ENCODE peak calls at places on chromosomes 11 and 22, in five cellular contexts. H is dorsolateral prefrontal cortex; N is esophagus squamous epithelium; C is CD8-positive, alpha-beta T cell; U is H7. M is an unnamed sample.

GRCh38 chr11:132549001-132549400 is 983.3 kb downstream of the OPCML start:
- DNase-seq in H (no peak), C (no peak), U (no peak), N (no peak), M (no peak)

GRCh38 chr11:232783-233565 is 3.2 kb downstream of the SIRT3 start:
- DNase-seq in U (peak; percentile 17), N (no peak), H (no peak), C (no peak), M (no peak)

GRCh38 chr11:14248577-14248976 is 110.4 kb downstream of the RRAS2 start:
- DNase-seq in H (peak; percentile 63), N (no peak), C (no peak), U (peak; percentile 63), M (no peak)

GRCh38 chr11:104541706-104542105 is 356.6 kb downstream of the CASP12 start:
- DNase-seq in C (no peak), N (no peak), H (no peak), U (no peak), M (no peak)

GRCh38 chr22:25360891-25361645 is 141.6 kb downstream of the CRYBB2 start:
- DNase-seq in H (no peak), U (no peak), N (no peak), C (no peak), M (no peak)

GRCh38 chr11:10302294-10302743 is 2.6 kb upstream of the ADM start:
- DNase-seq in C (no peak), H (no peak), U (peak; percentile 43), N (no peak), M (no peak)

GRCh38 chr11:86726118-86726748 is 53.8 kb upstream of the ME3 start:
- DNase-seq in N (no peak), H (no peak), C (no peak), U (no peak), M (no peak)

GRCh38 chr11:117071344-117071787 is 26.9 kb downstream of the SIK3 start:
- DNase-seq in H (peak; percentile 64), N (no peak), C (no peak), U (no peak), M (peak; percentile 42)

GRCh38 chr22:21650823-21651520 is 8.9 kb downstream of the SDF2L1 start:
- DNase-seq in N (no peak), C (no peak), H (no peak), U (no peak), M (no peak)

GRCh38 chr11:67648140-67648795 is 2.3 kb downstream of the ACY3 start:
- DNase-seq in N (no peak), C (peak; percentile 37), H (no peak), U (peak; percentile 93), M (no peak)

GRCh38 chr22:32660292-32660691 is 141.2 kb upstream of the TIMP3 start:
- DNase-seq in U (peak; percentile 89), N (no peak), C (peak; percentile 34), H (peak; percentile 35), M (peak; percentile 86)

GRCh38 chr11:135037828-135038227 is 625.8 kb upstream of the B3GAT1 start:
- DNase-seq in C (no peak), H (no peak), N (no peak), U (peak; percentile 37), M (no peak)

DNA sequence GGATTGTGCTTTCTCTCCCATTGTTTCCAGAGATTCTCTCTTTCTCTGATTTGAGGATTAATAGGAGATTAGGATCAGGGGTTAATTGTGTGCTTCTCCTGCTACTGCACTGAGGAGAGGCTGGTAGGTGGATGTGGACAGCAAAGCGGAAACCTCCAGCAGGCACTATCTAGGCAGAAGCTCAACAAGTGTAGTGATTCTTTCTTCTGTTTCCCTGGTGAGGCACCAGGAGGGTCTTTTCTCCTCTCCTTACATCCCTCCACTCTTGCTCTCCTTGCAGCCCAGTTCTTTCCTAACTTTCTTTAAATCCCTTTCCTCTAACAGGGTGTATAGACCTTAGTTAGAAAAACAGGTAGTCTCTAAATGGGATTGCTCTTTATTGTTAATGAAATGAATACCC is 1.9 kb upstream of the ZBTB16 start:
- DNase-seq in C (no peak), U (no peak), N (no peak), H (no peak), M (no peak)
- H3K4me3 ChIP-seq in C (no peak overlapping the region), U (no peak overlapping the region), N (no peak overlapping the region), H (no peak overlapping the region), M (no peak overlapping the region)

GRCh38 chr22:31276426-31277167 is 15.7 kb downstream of the PIK3IP1 start:
- DNase-seq in C (no peak), H (no peak), N (no peak), U (no peak), M (no peak)

GRCh38 chr22:31279821-31280496 is 12.3 kb downstream of the PIK3IP1 start:
- DNase-seq in N (no peak), C (no peak), U (no peak), H (no peak), M (no peak)

GRCh38 chr22:31278643-31279326 is 13.5 kb downstream of the PIK3IP1 start:
- DNase-seq in N (no peak), C (peak; percentile 30), H (no peak), U (no peak), M (no peak)

GRCh38 chr22:31279327-31279669 is 13.0 kb downstream of the PIK3IP1 start:
- DNase-seq in H (no peak), C (no peak), U (no peak), N (no peak), M (no peak)

DNA sequence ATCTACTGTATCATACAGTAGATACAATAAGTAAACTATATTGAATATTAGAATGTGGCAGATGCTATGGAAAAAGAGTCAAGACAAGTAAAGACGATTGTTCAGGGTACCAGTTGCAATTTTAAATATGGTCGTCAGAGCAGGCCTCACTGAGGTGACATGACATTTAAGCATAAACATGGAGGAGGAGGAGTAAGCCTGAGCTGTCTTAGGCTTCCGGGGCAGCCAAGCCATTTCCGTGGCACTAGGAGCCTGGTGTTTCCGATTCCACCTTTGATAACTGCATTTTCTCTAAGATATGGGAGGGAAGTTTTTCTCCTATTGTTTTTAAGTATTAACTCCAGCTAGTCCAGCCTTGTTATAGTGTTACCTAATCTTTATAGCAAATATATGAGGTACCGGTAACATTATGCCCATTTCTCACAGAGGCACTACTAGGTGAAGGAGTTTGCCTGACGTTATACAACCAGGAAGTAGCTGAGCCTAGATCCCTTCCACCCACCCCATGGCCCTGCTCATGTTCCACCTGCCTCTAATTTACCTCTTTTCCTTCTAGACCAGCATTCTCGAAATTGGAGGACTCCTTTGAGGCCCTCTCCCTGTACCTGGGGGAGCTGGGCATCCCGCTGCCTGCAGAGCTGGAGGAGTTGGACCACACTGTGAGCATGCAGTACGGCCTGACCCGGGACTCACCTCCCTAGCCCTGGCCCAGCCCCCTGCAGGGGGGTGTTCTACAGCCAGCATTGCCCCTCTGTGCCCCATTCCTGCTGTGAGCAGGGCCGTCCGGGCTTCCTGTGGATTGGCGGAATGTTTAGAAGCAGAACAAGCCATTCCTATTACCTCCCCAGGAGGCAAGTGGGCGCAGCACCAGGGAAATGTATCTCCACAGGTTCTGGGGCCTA is 14.3 kb downstream of the PIK3IP1 start:
- DNase-seq in N (no peak), U (no peak), C (no peak), H (no peak), M (no peak)
- H3K4me3 ChIP-seq in N (no peak overlapping the region), U (no peak overlapping the region), C (no peak overlapping the region), H (no peak overlapping the region), M (no peak overlapping the region)

DNA sequence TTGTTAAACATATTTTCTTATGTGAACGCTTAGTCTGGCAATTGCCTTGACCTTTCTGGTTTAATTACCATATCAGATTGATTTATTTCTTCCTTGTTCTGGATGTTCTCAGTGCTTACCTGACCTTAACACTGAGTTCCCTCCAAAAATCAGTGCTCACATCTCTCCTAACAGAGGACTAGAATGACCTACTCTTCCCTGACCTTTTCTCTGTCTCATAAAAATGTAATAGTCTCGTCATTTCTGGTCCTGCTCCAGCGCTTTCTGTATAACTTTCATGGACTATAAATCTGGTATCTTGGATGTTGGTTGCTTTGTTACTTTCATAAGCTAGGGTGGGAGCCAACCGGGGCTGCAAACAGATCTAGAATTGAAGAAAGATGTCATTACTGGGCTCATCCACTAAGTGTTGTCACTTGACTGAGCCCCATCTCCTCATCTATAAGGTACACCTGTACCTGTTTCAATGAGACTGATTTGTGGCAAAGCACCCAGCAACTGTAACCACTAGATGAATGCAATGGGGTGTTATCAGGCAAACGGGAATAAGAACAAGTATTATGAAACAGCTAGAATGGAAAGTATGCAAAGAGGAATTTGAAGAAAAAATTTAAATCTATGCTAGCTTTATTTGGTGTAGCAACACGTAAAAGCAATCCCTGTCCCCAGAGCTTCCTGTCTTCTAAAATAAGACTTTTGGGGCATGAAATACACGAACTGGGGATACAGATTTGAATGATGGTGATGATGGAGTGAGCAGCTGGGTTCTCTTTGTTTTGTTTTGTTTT is 2.4 kb downstream of the FADS2 start:
- DNase-seq in C (no peak), U (no peak), N (no peak), H (no peak), M (peak; percentile 65)
- H3K4me3 ChIP-seq in C (no peak overlapping the region), U (no peak overlapping the region), N (no peak overlapping the region), H (peak overlapping the region; percentile 76), M (peak overlapping the region; percentile 98)

GRCh38 chr22:37244114-37244921 is at the start of gene RAC2:
- DNase-seq in H (no peak), N (peak; percentile 47), C (peak; percentile 81), U (peak; percentile 88), M (peak; percentile 64)

GRCh38 chr22:37240941-37241320 is 3.1 kb downstream of the RAC2 start:
- DNase-seq in U (no peak), C (no peak), N (no peak), H (no peak), M (no peak)

GRCh38 chr22:37241351-37242142 is 2.5 kb downstream of the RAC2 start:
- DNase-seq in H (no peak), U (peak; percentile 46), N (no peak), C (no peak), M (no peak)

GRCh38 chr22:37243402-37244113 is 511 bp downstream of the RAC2 start:
- DNase-seq in C (no peak), N (no peak), U (no peak), H (no peak), M (no peak)

DNA sequence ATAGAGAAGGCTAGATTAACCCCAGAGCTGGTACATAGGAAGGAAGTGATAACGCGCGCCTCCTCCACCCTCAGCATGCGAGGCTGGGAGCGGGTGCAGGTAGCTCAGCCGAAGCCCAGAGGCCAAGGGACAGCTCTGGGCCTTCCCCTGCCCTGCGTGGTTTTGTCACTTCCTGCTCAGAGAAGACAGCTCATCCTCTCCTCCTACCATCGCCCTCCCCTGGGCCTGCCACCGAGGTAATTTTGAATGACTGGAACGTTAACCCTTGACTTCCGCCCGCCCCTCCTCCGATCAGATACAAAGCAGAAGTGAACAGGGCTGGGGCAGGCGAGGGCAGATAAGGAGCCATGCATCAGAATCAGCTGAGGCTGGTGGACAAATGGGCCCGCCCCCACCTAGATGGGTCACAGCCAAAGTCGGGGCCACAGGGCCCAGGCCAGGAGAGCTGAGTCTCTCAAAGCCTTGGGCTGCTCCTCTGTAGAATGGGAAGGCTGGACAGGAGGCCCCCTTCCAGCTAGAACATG is 1.6 kb downstream of the RAC2 start:
- DNase-seq in U (peak; percentile 57), H (no peak), N (peak; percentile 78), C (peak; percentile 84), M (peak; percentile 31)
- H3K4me3 ChIP-seq in U (no peak overlapping the region), H (no peak overlapping the region), N (peak overlapping the region; percentile 64), C (peak overlapping the region; percentile 98), M (no peak overlapping the region)

GRCh38 chr11:114167355-114168085 is 108.0 kb downstream of the ZBTB16 start:
- DNase-seq in H (no peak), U (no peak), N (no peak), C (no peak), M (peak; percentile 60)
- H3K4me3 ChIP-seq in H (no peak overlapping the region), U (no peak overlapping the region), N (peak overlapping the region; percentile 12), C (no peak overlapping the region), M (no peak overlapping the region)

GRCh38 chr11:73139476-73140198 is 2.5 kb downstream of the FCHSD2 start:
- DNase-seq in N (no peak), U (no peak), H (no peak), C (no peak), M (peak; percentile 48)
- H3K4me3 ChIP-seq in N (peak overlapping the region; percentile 98), U (no peak overlapping the region), H (peak overlapping the region; percentile 93), C (no peak overlapping the region), M (peak overlapping the region; percentile 96)

GRCh38 chr22:23763579-23764331 is 965 bp downstream of the C22orf15 start:
- DNase-seq in U (peak; percentile 88), H (no peak), N (no peak), C (no peak), M (no peak)
- H3K4me3 ChIP-seq in U (peak overlapping the region; percentile 10), H (peak overlapping the region; percentile 0), N (peak overlapping the region; percentile 44), C (peak overlapping the region; percentile 67), M (peak overlapping the region; percentile 9)

M was measured in fibroblast of villous mesenchyme.